ENCODE peak calls at places on chromosome 13, in seven cellular contexts. D is psoas muscle; C is skeletal muscle cell; P is stimulated activated CD8-positive, alpha-beta memory T cell treated with anti-CD3 and anti-CD28 coated beads, Interleukin-12 subunit alpha, Interleukin-12 subunit beta, amount 100 ng/mL, for 4 hours; E is brain microvascular endothelial cell; O is heart left ventricle; X is NCI-H510A treated with DMSO at 0.1 percent for 48 hours. N is an unnamed sample.

GRCh38 chr13:41858783-41859182 is 102.1 kb downstream of the VWA8 start:
- DNase-seq in D (no peak), C (no peak), P (no peak), E (no peak), O (no peak), X (no peak), N (no peak)

GRCh38 chr13:42832341-42833153 is 51.2 kb downstream of the FAM216B start:
- DNase-seq in D (no peak), C (peak; percentile 92), P (no peak), E (peak; percentile 96), O (peak; percentile 46), X (peak; percentile 1), N (no peak)

GRCh38 chr13:53137777-53138176 is 109.2 kb downstream of the OLFM4 start:
- DNase-seq in D (no peak), C (peak; percentile 90), P (no peak), E (peak; percentile 31), O (no peak), X (no peak), N (no peak)

GRCh38 chr13:28258401-28258800 is 120.1 kb downstream of the PAN3 start:
- DNase-seq in D (no peak), C (no peak), P (no peak), E (no peak), O (no peak), X (no peak), N (no peak)

GRCh38 chr13:36712785-36713184 is 39.0 kb downstream of the SERTM1 start:
- DNase-seq in D (no peak), C (peak; percentile 57), P (no peak), E (peak; percentile 15), O (no peak), X (no peak), N (peak; percentile 89)

GRCh38 chr13:38308736-38309135 is 40.9 kb upstream of the UFM1 start:
- DNase-seq in D (no peak), C (peak; percentile 87), P (no peak), E (peak; percentile 41), O (no peak), X (no peak), N (no peak)

GRCh38 chr13:33228645-33229445 is 56.7 kb downstream of the STARD13 start:
- DNase-seq in D (no peak), C (no peak), P (no peak), E (peak; percentile 63), O (no peak), X (peak; percentile 43), N (peak; percentile 44)

GRCh38 chr13:102707465-102707864 is 12.6 kb upstream of the METTL21C start:
- DNase-seq in D (no peak), C (peak; percentile 94), P (no peak), E (peak; percentile 83), O (no peak), X (peak; percentile 23), N (no peak)

GRCh38 chr13:97262058-97262457 is 39.9 kb downstream of the MBNL2 start:
- DNase-seq in D (no peak), C (no peak), P (no peak), E (no peak), O (peak; percentile 45), X (no peak), N (no peak)

GRCh38 chr13:44801990-44802389 is 187.3 kb downstream of the NUFIP1 start:
- DNase-seq in D (no peak), C (peak; percentile 59), P (no peak), E (peak; percentile 76), O (no peak), X (no peak), N (no peak)

GRCh38 chr13:84810781-84811180 is 928.5 kb upstream of the SLITRK1 start:
- DNase-seq in D (no peak), C (no peak), P (no peak), E (no peak), O (no peak), X (no peak), N (no peak)

GRCh38 chr13:27171244-27171829 is at the start of gene USP12:
- DNase-seq in D (no peak), C (no peak), P (peak; percentile 42), E (no peak), O (peak; percentile 35), X (no peak), N (peak; percentile 24)

GRCh38 chr13:19822673-19823072 is 39.9 kb upstream of the PSPC1 start:
- DNase-seq in D (no peak), C (no peak), P (no peak), E (no peak), O (no peak), X (no peak), N (no peak)

GRCh38 chr13:104301216-104301975 is 1235.2 kb upstream of the SLC10A2 start:
- DNase-seq in D (no peak), C (no peak), P (no peak), E (no peak), O (no peak), X (no peak), N (no peak)

GRCh38 chr13:30832845-30833332 is 73.2 kb upstream of the MEDAG start:
- DNase-seq in D (peak; percentile 64), C (no peak), P (no peak), E (peak; percentile 59), O (peak; percentile 62), X (peak; percentile 48), N (peak; percentile 57)

GRCh38 chr13:99812611-99813010 is 159.0 kb downstream of the ZIC5 start:
- DNase-seq in D (no peak), C (peak; percentile 4), P (no peak), E (peak; percentile 69), O (no peak), X (no peak), N (no peak)

GRCh38 chr13:23695711-23696512 is 125.7 kb downstream of the TNFRSF19 start:
- DNase-seq in D (peak; percentile 72), C (no peak), P (peak; percentile 44), E (no peak), O (peak; percentile 58), X (peak; percentile 77), N (no peak)

GRCh38 chr13:49240017-49240416 is 7.7 kb upstream of the CDADC1 start:
- DNase-seq in D (no peak), C (no peak), P (no peak), E (peak; percentile 33), O (no peak), X (no peak), N (no peak)

GRCh38 chr13:99103536-99103935 is 97.1 kb upstream of the UBAC2 start:
- DNase-seq in D (no peak), C (no peak), P (no peak), E (no peak), O (no peak), X (no peak), N (peak; percentile 71)

GRCh38 chr13:113930711-113931637 is 42.9 kb downstream of the C13orf46 start:
- DNase-seq in D (no peak), C (no peak), P (peak; percentile 47), E (no peak), O (no peak), X (no peak), N (no peak)

GRCh38 chr13:33207616-33207964 is 78.0 kb downstream of the STARD13 start:
- DNase-seq in D (no peak), C (peak; percentile 96), P (no peak), E (no peak), O (peak; percentile 47), X (no peak), N (no peak)

N was measured in SK-N-DZ.